ENCODE peak calls at places on chromosomes 12 and 14, in five cellular contexts. One of them, this sample, is unnamed.

GRCh38 chr14:69988979-69989378 is 109.8 kb downstream of the SMOC1 start:
- DNase-seq in AG08395: no peak
- DNase-seq in NCI-H1436: no peak
- DNase-seq in T47D: no peak
- DNase-seq in ecto neural progenitor cell: no peak
- DNase-seq in this sample: no peak

GRCh38 chr12:25051583-25052190 is 102.8 kb upstream of the BCAT1 start:
- DNase-seq in AG08395: no peak
- DNase-seq in NCI-H1436: no peak
- DNase-seq in T47D: no peak
- DNase-seq in ecto neural progenitor cell: no peak
- DNase-seq in this sample: no peak

GRCh38 chr12:57837779-57838562 is 8.6 kb downstream of the CTDSP2 start:
- DNase-seq in AG08395: peak; percentile 70
- DNase-seq in NCI-H1436: no peak
- DNase-seq in T47D: no peak
- DNase-seq in ecto neural progenitor cell: no peak
- DNase-seq in this sample: no peak

GRCh38 chr12:79252358-79253075 is 387.9 kb downstream of the SYT1 start:
- DNase-seq in AG08395: no peak
- DNase-seq in NCI-H1436: no peak
- DNase-seq in T47D: no peak
- DNase-seq in ecto neural progenitor cell: no peak
- DNase-seq in this sample: no peak

GRCh38 chr12:15982071-15982470 is 70.9 kb downstream of the DERA start:
- DNase-seq in AG08395: peak; percentile 6
- DNase-seq in NCI-H1436: no peak
- DNase-seq in T47D: no peak
- DNase-seq in ecto neural progenitor cell: no peak
- DNase-seq in this sample: no peak

GRCh38 chr14:89702151-89702936 is 252.2 kb downstream of the EFCAB11 start:
- DNase-seq in AG08395: peak; percentile 55
- DNase-seq in NCI-H1436: no peak
- DNase-seq in T47D: no peak
- DNase-seq in ecto neural progenitor cell: no peak
- DNase-seq in this sample: no peak

GRCh38 chr14:29176876-29177275 is 410.3 kb downstream of the FOXG1 start:
- DNase-seq in AG08395: no peak
- DNase-seq in NCI-H1436: no peak
- DNase-seq in T47D: no peak
- DNase-seq in ecto neural progenitor cell: no peak
- DNase-seq in this sample: no peak

GRCh38 chr12:6049992-6050391 is 74.5 kb downstream of the VWF start:
- DNase-seq in AG08395: no peak
- DNase-seq in NCI-H1436: no peak
- DNase-seq in T47D: no peak
- DNase-seq in ecto neural progenitor cell: no peak
- DNase-seq in this sample: no peak

GRCh38 chr12:122081108-122081696 is 2.6 kb downstream of the MLXIP start:
- DNase-seq in AG08395: no peak
- DNase-seq in NCI-H1436: no peak
- DNase-seq in T47D: no peak
- DNase-seq in ecto neural progenitor cell: no peak
- DNase-seq in this sample: no peak

GRCh38 chr12:78802593-78802992 is 62.0 kb upstream of the SYT1 start:
- DNase-seq in AG08395: peak; percentile 25
- DNase-seq in NCI-H1436: no peak
- DNase-seq in T47D: no peak
- DNase-seq in ecto neural progenitor cell: no peak
- DNase-seq in this sample: no peak

GRCh38 chr12:12616512-12617275 is 5.0 kb downstream of the CREBL2 start:
- DNase-seq in AG08395: no peak
- DNase-seq in NCI-H1436: no peak
- DNase-seq in T47D: no peak
- DNase-seq in ecto neural progenitor cell: no peak
- DNase-seq in this sample: no peak

GRCh38 chr12:10067259-10067658 is 31.5 kb downstream of the CLEC1A start:
- DNase-seq in AG08395: no peak
- DNase-seq in NCI-H1436: no peak
- DNase-seq in T47D: no peak
- DNase-seq in ecto neural progenitor cell: no peak
- DNase-seq in this sample: no peak

GRCh38 chr12:124273630-124274029 is 21.3 kb upstream of the RFLNA start:
- DNase-seq in AG08395: peak; percentile 63
- DNase-seq in NCI-H1436: no peak
- DNase-seq in T47D: no peak
- DNase-seq in ecto neural progenitor cell: no peak
- DNase-seq in this sample: no peak

GRCh38 chr12:16359512-16360491 is 12.4 kb downstream of the MGST1 start:
- DNase-seq in AG08395: peak; percentile 49
- DNase-seq in NCI-H1436: no peak
- DNase-seq in T47D: peak; percentile 14
- DNase-seq in ecto neural progenitor cell: peak; percentile 82
- DNase-seq in this sample: peak; percentile 25

GRCh38 chr14:36805116-36805515 is 143.5 kb downstream of the PAX9 start:
- DNase-seq in AG08395: no peak
- DNase-seq in NCI-H1436: no peak
- DNase-seq in T47D: no peak
- DNase-seq in ecto neural progenitor cell: peak; percentile 51
- DNase-seq in this sample: no peak

GRCh38 chr12:110577717-110578521 is 5.2 kb downstream of the PPTC7 start:
- DNase-seq in AG08395: peak; percentile 66
- DNase-seq in NCI-H1436: no peak
- DNase-seq in T47D: no peak
- DNase-seq in ecto neural progenitor cell: no peak
- DNase-seq in this sample: no peak

GRCh38 chr12:6386038-6386437 is 2.1 kb downstream of the LTBR start:
- DNase-seq in AG08395: no peak
- DNase-seq in NCI-H1436: no peak
- DNase-seq in T47D: no peak
- DNase-seq in ecto neural progenitor cell: no peak
- DNase-seq in this sample: no peak

GRCh38 chr12:13252024-13252423 is 55.5 kb downstream of the EMP1 start:
- DNase-seq in AG08395: no peak
- DNase-seq in NCI-H1436: no peak
- DNase-seq in T47D: no peak
- DNase-seq in ecto neural progenitor cell: no peak
- DNase-seq in this sample: no peak

GRCh38 chr12:14756331-14757143 is 46.7 kb downstream of the WBP11 start:
- DNase-seq in AG08395: no peak
- DNase-seq in NCI-H1436: peak; percentile 21
- DNase-seq in T47D: no peak
- DNase-seq in ecto neural progenitor cell: peak; percentile 66
- DNase-seq in this sample: no peak

GRCh38 chr14:24673534-24674203 is 39.7 kb upstream of the GZMB start:
- DNase-seq in AG08395: no peak
- DNase-seq in NCI-H1436: no peak
- DNase-seq in T47D: no peak
- DNase-seq in ecto neural progenitor cell: no peak
- DNase-seq in this sample: no peak

GRCh38 chr14:98198385-98198784 is 1073.6 kb downstream of the BCL11B start:
- DNase-seq in AG08395: no peak
- DNase-seq in NCI-H1436: no peak
- DNase-seq in T47D: no peak
- DNase-seq in ecto neural progenitor cell: no peak
- DNase-seq in this sample: no peak

GRCh38 chr12:53187145-53187899 is 6.6 kb upstream of the CSAD start:
- DNase-seq in AG08395: no peak
- DNase-seq in NCI-H1436: no peak
- DNase-seq in T47D: no peak
- DNase-seq in ecto neural progenitor cell: no peak
- DNase-seq in this sample: no peak

GRCh38 chr12:57726151-57726883 is 12.2 kb downstream of the AGAP2 start:
- DNase-seq in AG08395: peak; percentile 95
- DNase-seq in NCI-H1436: peak; percentile 90
- DNase-seq in T47D: peak; percentile 96
- DNase-seq in ecto neural progenitor cell: peak; percentile 93
- DNase-seq in this sample: peak; percentile 73

GRCh38 chr14:22569106-22569748 is 19.8 kb downstream of the DAD1 start:
- DNase-seq in AG08395: no peak
- DNase-seq in NCI-H1436: no peak
- DNase-seq in T47D: no peak
- DNase-seq in ecto neural progenitor cell: no peak
- DNase-seq in this sample: no peak

GRCh38 chr14:99938896-99939295 is 126.3 kb upstream of the EVL start:
- DNase-seq in AG08395: no peak
- DNase-seq in NCI-H1436: no peak
- DNase-seq in T47D: no peak
- DNase-seq in ecto neural progenitor cell: no peak
- DNase-seq in this sample: no peak

GRCh38 chr14:70886421-70887206 is 20.6 kb upstream of the PCNX1 start:
- DNase-seq in AG08395: no peak
- DNase-seq in NCI-H1436: no peak
- DNase-seq in T47D: no peak
- DNase-seq in ecto neural progenitor cell: no peak
- DNase-seq in this sample: no peak

GRCh38 chr12:24045816-24046257 is 96.4 kb upstream of the SOX5 start:
- DNase-seq in AG08395: no peak
- DNase-seq in NCI-H1436: no peak
- DNase-seq in T47D: no peak
- DNase-seq in ecto neural progenitor cell: no peak
- DNase-seq in this sample: no peak

GRCh38 chr12:49277466-49277865 is 12.6 kb downstream of the TUBA1C start:
- DNase-seq in AG08395: no peak
- DNase-seq in NCI-H1436: no peak
- DNase-seq in T47D: no peak
- DNase-seq in ecto neural progenitor cell: no peak
- DNase-seq in this sample: no peak

GRCh38 chr12:21502164-21502496 is 541 bp downstream of the GOLT1B start:
- DNase-seq in AG08395: peak; percentile 38
- DNase-seq in NCI-H1436: no peak
- DNase-seq in T47D: no peak
- DNase-seq in ecto neural progenitor cell: no peak
- DNase-seq in this sample: peak; percentile 7

GRCh38 chr12:88578821-88579518 is 1.3 kb downstream of the KITLG start:
- DNase-seq in AG08395: peak; percentile 47
- DNase-seq in NCI-H1436: peak; percentile 46
- DNase-seq in T47D: peak; percentile 21
- DNase-seq in ecto neural progenitor cell: peak; percentile 61
- DNase-seq in this sample: no peak

GRCh38 chr14:40841886-40842285 is 764.8 kb upstream of the LRFN5 start:
- DNase-seq in AG08395: no peak
- DNase-seq in NCI-H1436: no peak
- DNase-seq in T47D: no peak
- DNase-seq in ecto neural progenitor cell: no peak
- DNase-seq in this sample: no peak

GRCh38 chr14:69879175-69880047 is at the start of gene SMOC1:
- DNase-seq in AG08395: no peak
- DNase-seq in NCI-H1436: peak; percentile 40
- DNase-seq in T47D: no peak
- DNase-seq in ecto neural progenitor cell: peak; percentile 92
- DNase-seq in this sample: no peak